ENCODE peak calls at places on chromosomes 3 and 15, in nine cellular contexts. One of them, this sample, is unnamed.

GRCh38 chr3:45066109-45066801 is 40.2 kb downstream of the CLEC3B start:
- DNase-seq in hippocampal formation: no peak
- DNase-seq in AG04450: no peak
- DNase-seq in body of pancreas: no peak
- DNase-seq in left lobe of liver: no peak
- DNase-seq in NCI-H2107: no peak
- DNase-seq in nucleus accumbens: no peak
- DNase-seq in iris pigment epithelial cell: peak; percentile 28
- DNase-seq in activated CD4-positive, alpha-beta T cell treated with anti-CD3 and anti-CD28 coated beads for 24 hours: no peak
- DNase-seq in this sample: no peak

GRCh38 chr3:13894812-13895154 is 14.9 kb upstream of the WNT7A start:
- DNase-seq in iris pigment epithelial cell: no peak
- DNase-seq in hippocampal formation: no peak
- DNase-seq in AG04450: no peak
- DNase-seq in activated CD4-positive, alpha-beta T cell treated with anti-CD3 and anti-CD28 coated beads for 24 hours: no peak
- DNase-seq in nucleus accumbens: no peak
- DNase-seq in NCI-H2107: no peak
- DNase-seq in left lobe of liver: no peak
- DNase-seq in body of pancreas: no peak
- DNase-seq in this sample: peak; percentile 13

GRCh38 chr3:190384241-190384863 is 3.6 kb upstream of the CLDN16 start:
- DNase-seq in iris pigment epithelial cell: peak; percentile 76
- DNase-seq in body of pancreas: peak; percentile 78
- DNase-seq in left lobe of liver: peak; percentile 77
- DNase-seq in activated CD4-positive, alpha-beta T cell treated with anti-CD3 and anti-CD28 coated beads for 24 hours: no peak
- DNase-seq in hippocampal formation: no peak
- DNase-seq in AG04450: no peak
- DNase-seq in NCI-H2107: no peak
- DNase-seq in nucleus accumbens: no peak
- DNase-seq in this sample: peak; percentile 47

GRCh38 chr3:191330309-191330712 is at the start of gene UTS2B:
- DNase-seq in hippocampal formation: no peak
- DNase-seq in nucleus accumbens: no peak
- DNase-seq in NCI-H2107: no peak
- DNase-seq in body of pancreas: peak; percentile 8
- DNase-seq in left lobe of liver: no peak
- DNase-seq in AG04450: peak; percentile 61
- DNase-seq in activated CD4-positive, alpha-beta T cell treated with anti-CD3 and anti-CD28 coated beads for 24 hours: no peak
- DNase-seq in iris pigment epithelial cell: peak; percentile 94
- DNase-seq in this sample: no peak

GRCh38 chr3:129277829-129278271 is 820 bp upstream of the HMCES start:
- DNase-seq in activated CD4-positive, alpha-beta T cell treated with anti-CD3 and anti-CD28 coated beads for 24 hours: no peak
- DNase-seq in AG04450: no peak
- DNase-seq in left lobe of liver: no peak
- DNase-seq in body of pancreas: no peak
- DNase-seq in nucleus accumbens: no peak
- DNase-seq in iris pigment epithelial cell: no peak
- DNase-seq in hippocampal formation: no peak
- DNase-seq in NCI-H2107: no peak
- DNase-seq in this sample: peak; percentile 12

GRCh38 chr3:157405457-157405856 is 31.2 kb upstream of the PTX3 start:
- DNase-seq in body of pancreas: no peak
- DNase-seq in NCI-H2107: no peak
- DNase-seq in hippocampal formation: no peak
- DNase-seq in left lobe of liver: no peak
- DNase-seq in activated CD4-positive, alpha-beta T cell treated with anti-CD3 and anti-CD28 coated beads for 24 hours: no peak
- DNase-seq in iris pigment epithelial cell: peak; percentile 80
- DNase-seq in AG04450: peak; percentile 24
- DNase-seq in nucleus accumbens: no peak
- DNase-seq in this sample: no peak

GRCh38 chr3:173938159-173938558 is 540.6 kb downstream of the NLGN1 start:
- DNase-seq in NCI-H2107: no peak
- DNase-seq in AG04450: no peak
- DNase-seq in left lobe of liver: no peak
- DNase-seq in activated CD4-positive, alpha-beta T cell treated with anti-CD3 and anti-CD28 coated beads for 24 hours: no peak
- DNase-seq in nucleus accumbens: no peak
- DNase-seq in hippocampal formation: no peak
- DNase-seq in iris pigment epithelial cell: peak; percentile 41
- DNase-seq in body of pancreas: no peak
- DNase-seq in this sample: no peak

GRCh38 chr3:101229681-101230080 is 90.7 kb downstream of the IMPG2 start:
- DNase-seq in body of pancreas: no peak
- DNase-seq in iris pigment epithelial cell: no peak
- DNase-seq in AG04450: no peak
- DNase-seq in nucleus accumbens: no peak
- DNase-seq in left lobe of liver: no peak
- DNase-seq in activated CD4-positive, alpha-beta T cell treated with anti-CD3 and anti-CD28 coated beads for 24 hours: no peak
- DNase-seq in hippocampal formation: peak; percentile 2
- DNase-seq in NCI-H2107: no peak
- DNase-seq in this sample: no peak

GRCh38 chr15:63436872-63437375 is 55.3 kb upstream of the CA12 start:
- DNase-seq in left lobe of liver: peak; percentile 71
- DNase-seq in iris pigment epithelial cell: peak; percentile 91
- DNase-seq in activated CD4-positive, alpha-beta T cell treated with anti-CD3 and anti-CD28 coated beads for 24 hours: peak; percentile 57
- DNase-seq in NCI-H2107: peak; percentile 28
- DNase-seq in AG04450: peak; percentile 55
- DNase-seq in body of pancreas: peak; percentile 80
- DNase-seq in nucleus accumbens: peak; percentile 70
- DNase-seq in hippocampal formation: peak; percentile 56
- DNase-seq in this sample: peak; percentile 81

GRCh38 chr3:157128771-157129671 is 30.9 kb downstream of the CCNL1 start:
- DNase-seq in body of pancreas: peak; percentile 49
- DNase-seq in activated CD4-positive, alpha-beta T cell treated with anti-CD3 and anti-CD28 coated beads for 24 hours: peak; percentile 11
- DNase-seq in NCI-H2107: no peak
- DNase-seq in nucleus accumbens: no peak
- DNase-seq in iris pigment epithelial cell: peak; percentile 47
- DNase-seq in hippocampal formation: no peak
- DNase-seq in AG04450: no peak
- DNase-seq in left lobe of liver: no peak
- DNase-seq in this sample: peak; percentile 67

GRCh38 chr3:130992344-130992743 is 34.3 kb downstream of the ASTE1 start:
- DNase-seq in activated CD4-positive, alpha-beta T cell treated with anti-CD3 and anti-CD28 coated beads for 24 hours: no peak
- DNase-seq in iris pigment epithelial cell: no peak
- DNase-seq in body of pancreas: no peak
- DNase-seq in left lobe of liver: no peak
- DNase-seq in NCI-H2107: no peak
- DNase-seq in hippocampal formation: no peak
- DNase-seq in nucleus accumbens: no peak
- DNase-seq in AG04450: no peak
- DNase-seq in this sample: no peak

GRCh38 chr3:41274944-41275668 is 75.8 kb downstream of the CTNNB1 start:
- DNase-seq in NCI-H2107: no peak
- DNase-seq in nucleus accumbens: no peak
- DNase-seq in hippocampal formation: no peak
- DNase-seq in activated CD4-positive, alpha-beta T cell treated with anti-CD3 and anti-CD28 coated beads for 24 hours: no peak
- DNase-seq in iris pigment epithelial cell: peak; percentile 51
- DNase-seq in left lobe of liver: no peak
- DNase-seq in AG04450: no peak
- DNase-seq in body of pancreas: no peak
- DNase-seq in this sample: no peak

GRCh38 chr3:149618151-149619123 is 39.4 kb downstream of the WWTR1 start:
- DNase-seq in left lobe of liver: no peak
- DNase-seq in NCI-H2107: no peak
- DNase-seq in nucleus accumbens: peak; percentile 46
- DNase-seq in hippocampal formation: no peak
- DNase-seq in iris pigment epithelial cell: peak; percentile 59
- DNase-seq in AG04450: no peak
- DNase-seq in activated CD4-positive, alpha-beta T cell treated with anti-CD3 and anti-CD28 coated beads for 24 hours: no peak
- DNase-seq in body of pancreas: no peak
- DNase-seq in this sample: no peak

GRCh38 chr3:77563012-77563411 is 523.1 kb downstream of the ROBO2 start:
- DNase-seq in NCI-H2107: no peak
- DNase-seq in activated CD4-positive, alpha-beta T cell treated with anti-CD3 and anti-CD28 coated beads for 24 hours: no peak
- DNase-seq in AG04450: no peak
- DNase-seq in iris pigment epithelial cell: no peak
- DNase-seq in body of pancreas: no peak
- DNase-seq in hippocampal formation: no peak
- DNase-seq in nucleus accumbens: no peak
- DNase-seq in left lobe of liver: no peak
- DNase-seq in this sample: no peak

GRCh38 chr15:37995461-37996347 is 61.3 kb downstream of the TMCO5A start:
- DNase-seq in AG04450: peak; percentile 27
- DNase-seq in nucleus accumbens: peak; percentile 26
- DNase-seq in iris pigment epithelial cell: peak; percentile 85
- DNase-seq in body of pancreas: peak; percentile 39
- DNase-seq in hippocampal formation: peak; percentile 88
- DNase-seq in activated CD4-positive, alpha-beta T cell treated with anti-CD3 and anti-CD28 coated beads for 24 hours: no peak
- DNase-seq in left lobe of liver: no peak
- DNase-seq in NCI-H2107: peak; percentile 0
- DNase-seq in this sample: no peak

GRCh38 chr15:64311566-64311965 is 44.4 kb downstream of the CSNK1G1 start:
- DNase-seq in body of pancreas: no peak
- DNase-seq in left lobe of liver: no peak
- DNase-seq in iris pigment epithelial cell: no peak
- DNase-seq in activated CD4-positive, alpha-beta T cell treated with anti-CD3 and anti-CD28 coated beads for 24 hours: no peak
- DNase-seq in AG04450: no peak
- DNase-seq in hippocampal formation: no peak
- DNase-seq in NCI-H2107: no peak
- DNase-seq in nucleus accumbens: no peak
- DNase-seq in this sample: no peak

GRCh38 chr3:155323063-155323666 is 29.7 kb upstream of the STRIT1 start:
- DNase-seq in hippocampal formation: peak; percentile 48
- DNase-seq in body of pancreas: peak; percentile 61
- DNase-seq in NCI-H2107: peak; percentile 53
- DNase-seq in AG04450: peak; percentile 64
- DNase-seq in left lobe of liver: no peak
- DNase-seq in activated CD4-positive, alpha-beta T cell treated with anti-CD3 and anti-CD28 coated beads for 24 hours: no peak
- DNase-seq in nucleus accumbens: no peak
- DNase-seq in iris pigment epithelial cell: peak; percentile 85
- DNase-seq in this sample: no peak

GRCh38 chr3:111531446-111531845 is 10.6 kb upstream of the CD96 start:
- DNase-seq in body of pancreas: no peak
- DNase-seq in nucleus accumbens: no peak
- DNase-seq in NCI-H2107: no peak
- DNase-seq in AG04450: no peak
- DNase-seq in activated CD4-positive, alpha-beta T cell treated with anti-CD3 and anti-CD28 coated beads for 24 hours: no peak
- DNase-seq in left lobe of liver: no peak
- DNase-seq in iris pigment epithelial cell: peak; percentile 25
- DNase-seq in hippocampal formation: no peak
- DNase-seq in this sample: no peak

GRCh38 chr3:185406127-185406620 is 43.2 kb downstream of the MAP3K13 start:
- DNase-seq in hippocampal formation: no peak
- DNase-seq in iris pigment epithelial cell: no peak
- DNase-seq in AG04450: no peak
- DNase-seq in activated CD4-positive, alpha-beta T cell treated with anti-CD3 and anti-CD28 coated beads for 24 hours: no peak
- DNase-seq in NCI-H2107: no peak
- DNase-seq in nucleus accumbens: no peak
- DNase-seq in left lobe of liver: no peak
- DNase-seq in body of pancreas: no peak
- DNase-seq in this sample: no peak

GRCh38 chr3:11452988-11453847 is 181.0 kb downstream of the ATG7 start:
- DNase-seq in activated CD4-positive, alpha-beta T cell treated with anti-CD3 and anti-CD28 coated beads for 24 hours: no peak
- DNase-seq in nucleus accumbens: peak; percentile 54
- DNase-seq in iris pigment epithelial cell: peak; percentile 79
- DNase-seq in left lobe of liver: no peak
- DNase-seq in body of pancreas: no peak
- DNase-seq in NCI-H2107: no peak
- DNase-seq in AG04450: no peak
- DNase-seq in hippocampal formation: peak; percentile 65
- DNase-seq in this sample: no peak

GRCh38 chr15:71195242-71195641 is 80.0 kb downstream of the THSD4 start:
- DNase-seq in iris pigment epithelial cell: no peak
- DNase-seq in body of pancreas: no peak
- DNase-seq in left lobe of liver: no peak
- DNase-seq in activated CD4-positive, alpha-beta T cell treated with anti-CD3 and anti-CD28 coated beads for 24 hours: no peak
- DNase-seq in hippocampal formation: no peak
- DNase-seq in NCI-H2107: no peak
- DNase-seq in nucleus accumbens: no peak
- DNase-seq in AG04450: no peak
- DNase-seq in this sample: no peak

GRCh38 chr3:63351159-63352007 is 73.3 kb downstream of the SYNPR start:
- DNase-seq in hippocampal formation: peak; percentile 71
- DNase-seq in iris pigment epithelial cell: peak; percentile 70
- DNase-seq in nucleus accumbens: no peak
- DNase-seq in body of pancreas: peak; percentile 29
- DNase-seq in left lobe of liver: no peak
- DNase-seq in NCI-H2107: peak; percentile 11
- DNase-seq in activated CD4-positive, alpha-beta T cell treated with anti-CD3 and anti-CD28 coated beads for 24 hours: no peak
- DNase-seq in AG04450: peak; percentile 24
- DNase-seq in this sample: no peak

GRCh38 chr15:51853987-51854386 is 24.5 kb downstream of the TMOD3 start:
- DNase-seq in NCI-H2107: no peak
- DNase-seq in nucleus accumbens: no peak
- DNase-seq in hippocampal formation: no peak
- DNase-seq in iris pigment epithelial cell: peak; percentile 56
- DNase-seq in activated CD4-positive, alpha-beta T cell treated with anti-CD3 and anti-CD28 coated beads for 24 hours: no peak
- DNase-seq in AG04450: no peak
- DNase-seq in body of pancreas: no peak
- DNase-seq in left lobe of liver: no peak
- DNase-seq in this sample: no peak

GRCh38 chr3:179589143-179589542 is 15.3 kb downstream of the MRPL47 start:
- DNase-seq in AG04450: no peak
- DNase-seq in hippocampal formation: no peak
- DNase-seq in body of pancreas: no peak
- DNase-seq in activated CD4-positive, alpha-beta T cell treated with anti-CD3 and anti-CD28 coated beads for 24 hours: no peak
- DNase-seq in nucleus accumbens: no peak
- DNase-seq in iris pigment epithelial cell: peak; percentile 51
- DNase-seq in NCI-H2107: no peak
- DNase-seq in left lobe of liver: no peak
- DNase-seq in this sample: no peak

This sample was measured in left colon.